ENCODE peak calls at places on chromosomes 7 and 10, in nine cellular contexts. H, W, G, I, A, X, T, K and J are unnamed samples.

GRCh38 chr7:75637854-75638606 is 100.7 kb downstream of the HIP1 start:
- DNase-seq in A (no peak), K (peak), W (no peak), G (no peak), I (no peak), X (no peak), H (no peak), T (no peak), J (no peak)

GRCh38 chr7:151716339-151716722 is 160.6 kb downstream of the PRKAG2 start:
- DNase-seq in I (no peak), G (no peak), A (no peak), W (no peak), K (no peak), T (no peak), X (no peak), H (no peak), J (peak)

GRCh38 chr7:41421056-41421455 is 281.8 kb downstream of the INHBA start:
- DNase-seq in X (no peak), G (no peak), A (no peak), H (no peak), W (no peak), K (no peak), I (no peak), T (no peak), J (no peak)

GRCh38 chr7:117164578-117164977 is 158.3 kb downstream of the WNT2 start:
- DNase-seq in K (no peak), G (no peak), X (no peak), H (no peak), W (no peak), T (no peak), A (no peak), I (no peak), J (no peak)

GRCh38 chr7:28071570-28071969 is 109.0 kb downstream of the JAZF1 start:
- DNase-seq in W (no peak), I (no peak), T (no peak), G (no peak), K (no peak), X (no peak), A (no peak), H (no peak), J (no peak)

GRCh38 chr10:30055094-30055701 is 4.2 kb downstream of the JCAD start:
- DNase-seq in H (no peak), W (no peak), A (no peak), X (peak), T (no peak), K (no peak), G (no peak), I (no peak), J (no peak)

GRCh38 chr10:108204528-108205313 is 1040.2 kb upstream of the SORCS1 start:
- DNase-seq in H (no peak), G (no peak), K (peak), W (no peak), X (no peak), A (no peak), T (no peak), I (peak), J (no peak)

GRCh38 chr10:119670717-119671116 is 19.5 kb downstream of the BAG3 start:
- DNase-seq in G (no peak), A (no peak), K (no peak), W (no peak), X (no peak), H (no peak), T (no peak), I (no peak), J (no peak)

GRCh38 chr7:49773082-49773938 is at the start of gene VWC2:
- DNase-seq in G (no peak), K (peak), X (no peak), W (no peak), I (no peak), A (no peak), T (no peak), H (no peak), J (peak)

GRCh38 chr7:97732567-97733275 is 835 bp downstream of the TAC1 start:
- DNase-seq in K (peak), A (no peak), I (no peak), H (no peak), T (no peak), X (no peak), G (no peak), W (no peak), J (peak)

GRCh38 chr7:130895006-130895750 is 161.2 kb upstream of the KLF14 start:
- DNase-seq in A (no peak), T (no peak), K (no peak), I (no peak), W (no peak), X (no peak), G (no peak), H (no peak), J (no peak)

GRCh38 chr10:17088118-17088806 is 41.3 kb downstream of the CUBN start:
- DNase-seq in K (no peak), G (peak), T (peak), X (no peak), I (no peak), W (no peak), H (no peak), A (no peak), J (no peak)

GRCh38 chr7:34327681-34328080 is 330.3 kb upstream of the NPSR1 start:
- DNase-seq in X (no peak), T (no peak), H (no peak), A (no peak), W (no peak), I (no peak), K (no peak), G (no peak), J (no peak)

GRCh38 chr7:148480479-148481146 is 110.0 kb upstream of the C7orf33 start:
- DNase-seq in G (no peak), X (no peak), W (no peak), I (peak), T (no peak), A (no peak), H (no peak), K (no peak), J (peak)

GRCh38 chr10:102648889-102649752 is 4.8 kb downstream of the TRIM8 start:
- DNase-seq in T (no peak), A (no peak), X (no peak), I (peak), K (peak), G (no peak), H (peak), W (no peak), J (peak)

GRCh38 chr7:123538897-123539296 is 4.5 kb upstream of the IQUB start:
- DNase-seq in T (no peak), A (no peak), I (no peak), W (no peak), H (no peak), G (no peak), X (no peak), K (no peak), J (no peak)

GRCh38 chr7:100818825-100819224 is 8.5 kb downstream of the EPHB4 start:
- DNase-seq in G (no peak), A (no peak), I (no peak), W (no peak), H (no peak), K (no peak), X (no peak), T (no peak), J (no peak)

GRCh38 chr7:22730921-22731654 is 4.1 kb downstream of the IL6 start:
- DNase-seq in I (no peak), A (no peak), K (no peak), H (peak), X (no peak), G (no peak), W (no peak), T (no peak), J (no peak)

GRCh38 chr10:126041804-126042231 is 145.5 kb downstream of the FANK1 start:
- DNase-seq in X (peak), T (no peak), G (peak), W (peak), A (no peak), H (no peak), K (peak), I (peak), J (peak)

GRCh38 chr7:151894131-151895007 is 17.5 kb upstream of the PRKAG2 start:
- DNase-seq in G (no peak), K (no peak), A (no peak), H (no peak), T (no peak), X (no peak), I (no peak), W (no peak), J (no peak)

GRCh38 chr7:159114096-159114495 is 30.6 kb downstream of the VIPR2 start:
- DNase-seq in X (no peak), H (no peak), G (no peak), K (no peak), A (peak), T (no peak), W (no peak), I (no peak), J (peak)

GRCh38 chr10:93074137-93074596 is 474 bp downstream of the CYP26A1 start:
- DNase-seq in A (no peak), I (no peak), X (no peak), T (no peak), W (no peak), K (peak), G (peak), H (no peak), J (no peak)

GRCh38 chr7:130154501-130155317 is 50.5 kb downstream of the TMEM209 start:
- DNase-seq in K (peak), I (no peak), H (no peak), W (no peak), T (no peak), X (no peak), A (no peak), G (no peak), J (peak)

GRCh38 chr7:69898189-69898588 is 299.9 kb downstream of the AUTS2 start:
- DNase-seq in H (no peak), A (no peak), K (no peak), X (no peak), G (no peak), W (no peak), I (peak), T (no peak), J (no peak)

GRCh38 chr7:40726559-40726958 is 591.8 kb downstream of the SUGCT start:
- DNase-seq in I (no peak), K (no peak), A (no peak), T (no peak), G (no peak), W (no peak), H (no peak), X (no peak), J (no peak)

GRCh38 chr10:83871486-83872081 is 267.7 kb upstream of the GHITM start:
- DNase-seq in X (peak), T (peak), A (peak), K (peak), G (peak), W (peak), I (peak), H (no peak), J (peak)

DNA sequence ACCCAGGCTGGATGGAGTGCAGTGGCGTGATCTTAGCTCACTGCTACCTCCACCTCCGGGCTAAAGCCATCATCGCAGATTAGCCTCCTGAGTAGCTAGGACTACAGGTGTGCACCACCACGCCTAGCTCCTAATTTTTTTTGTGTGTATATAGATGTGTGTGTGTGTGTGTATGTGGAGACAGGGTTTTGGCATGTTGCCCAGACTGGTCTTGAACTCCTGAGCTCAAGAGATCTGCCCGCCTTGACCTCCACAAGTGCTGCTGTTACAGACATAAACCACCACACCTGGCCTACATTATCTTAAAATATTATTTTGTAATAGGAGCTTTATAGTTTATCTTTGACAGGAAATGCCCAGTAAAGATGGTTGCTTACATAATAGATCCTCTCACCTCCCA is 25.0 kb downstream of the FOXP2 start:
- DNase-seq in I (no peak), K (no peak), X (no peak), H (no peak), T (no peak), G (no peak), A (no peak), W (no peak), J (peak)
- H3K27ac ChIP-seq in I (no peak), K (no peak), X (no peak), H (no peak), T (no peak), G (no peak), A (no peak), W (no peak), J (no peak)

GRCh38 chr10:44961931-44962750 is 2.5 kb downstream of the RASSF4 start:
- DNase-seq in H (no peak), A (no peak), X (no peak), K (no peak), W (no peak), T (no peak), I (no peak), G (no peak), J (no peak)
- H3K27ac ChIP-seq in H (no peak), A (no peak), X (no peak), K (no peak), W (no peak), T (no peak), I (no peak), G (no peak), J (peak)

GRCh38 chr10:6299743-6300105 is 97.0 kb downstream of the PFKFB3 start:
- DNase-seq in K (no peak), W (no peak), X (no peak), A (no peak), T (no peak), I (no peak), G (no peak), H (no peak), J (no peak)
- H3K27ac ChIP-seq in K (peak), W (no peak), X (no peak), A (peak), T (no peak), I (peak), G (peak), H (peak), J (no peak)

DNA sequence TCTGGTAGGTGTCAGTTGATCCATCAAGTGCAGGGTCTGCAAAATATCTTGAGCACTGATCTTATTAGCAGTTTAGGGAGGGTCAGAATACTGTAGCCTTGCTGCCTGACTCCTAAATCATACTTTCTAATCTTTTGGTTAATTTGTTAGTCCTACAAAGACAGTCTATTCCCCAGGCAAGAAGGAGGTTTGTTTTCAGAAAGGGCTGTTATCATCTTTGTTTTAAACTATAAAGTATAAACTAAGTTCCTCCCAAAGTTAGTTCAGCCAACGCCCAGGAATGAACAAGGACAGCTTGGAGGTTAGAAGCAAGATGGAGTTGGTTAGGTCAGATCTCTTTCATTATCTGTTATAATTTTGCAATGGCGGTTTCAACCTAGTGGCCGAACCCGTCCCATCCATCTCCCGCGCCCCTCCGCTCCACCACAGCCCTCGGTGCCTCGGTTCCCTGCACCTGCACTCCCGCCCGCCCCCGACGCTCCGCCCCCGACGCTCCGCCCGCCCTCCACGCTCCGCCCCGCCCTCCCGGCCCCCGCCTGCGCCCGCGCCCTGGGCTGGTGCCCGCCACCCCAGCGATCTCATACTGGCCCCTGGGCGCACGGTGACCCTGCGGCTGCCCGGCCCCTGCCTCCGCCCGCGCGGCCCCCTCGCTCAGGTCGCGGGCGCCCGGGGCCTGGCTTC is at the start of gene ADCK2:
- DNase-seq in G (peak), K (peak), A (no peak), X (peak), I (peak), T (no peak), H (no peak), W (peak), J (peak)
- H3K27ac ChIP-seq in G (peak), K (no peak), A (peak), X (peak), I (peak), T (no peak), H (peak), W (peak), J (peak)

DNA sequence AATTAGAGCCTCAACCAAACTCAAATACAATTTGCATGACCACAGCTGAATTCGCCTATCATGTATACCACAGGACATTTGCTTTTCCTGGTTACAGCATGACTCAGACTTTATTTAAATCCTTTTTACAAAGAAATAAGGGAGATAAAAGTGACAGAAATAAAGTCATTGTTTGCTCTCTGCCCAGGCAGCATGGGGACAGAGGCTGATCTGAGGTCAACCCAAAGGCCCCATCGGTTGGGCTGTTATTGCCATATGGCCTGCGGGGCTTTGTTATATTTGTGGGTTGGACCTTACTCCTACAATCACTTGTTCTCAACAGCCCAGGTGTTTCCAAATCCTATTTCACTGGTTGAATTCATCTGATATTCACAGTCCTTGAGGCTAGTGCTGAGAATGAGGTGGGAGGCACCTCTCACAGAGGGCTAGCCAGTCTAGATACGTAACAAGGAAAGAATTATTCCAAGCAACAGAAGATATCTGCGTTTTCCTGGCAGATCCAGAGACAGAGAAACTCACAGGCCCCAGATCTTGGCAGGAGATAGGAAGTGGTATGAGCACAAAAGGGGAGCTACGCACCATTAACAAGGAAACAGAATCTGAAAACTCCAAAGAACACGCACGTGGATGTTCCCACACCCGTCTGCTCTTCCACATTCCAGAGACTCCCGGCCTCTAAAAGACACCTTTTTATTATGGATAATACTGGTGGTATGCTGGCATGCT is 117.3 kb downstream of the HIPK2 start:
- DNase-seq in A (no peak), H (no peak), K (no peak), T (no peak), X (no peak), W (no peak), G (no peak), I (no peak), J (no peak)
- H3K27ac ChIP-seq in A (peak), H (peak), K (no peak), T (no peak), X (peak), W (no peak), G (peak), I (no peak), J (peak)